ENCODE peak calls at places on chromosomes 1 and 21, in eight cellular contexts. N is kidney, D is GM23338, V is neural progenitor cell, K is bronchial epithelial cell, Y is HAP-1, O is left ventricle myocardium inferior, Z is colonic mucosa. P is an unnamed sample. For H3K36me3, the result is how much of the 10 kb centered on the place peaks cover.

GRCh38 chr1:53644909-53645689 is 93.9 kb downstream of the GLIS1 start:
- DNase-seq in K (no peak), Z (no peak), Y (no peak), N (peak), O (no peak), D (no peak), V (no peak), P (peak)

GRCh38 chr1:156106624-156107488 is 7.7 kb upstream of the LMNA start:
- DNase-seq in K (peak), Z (peak), O (no peak), N (no peak), V (peak), D (peak), Y (no peak), P (peak)

GRCh38 chr1:109898842-109899241 is 11.8 kb upstream of the CSF1 start:
- DNase-seq in N (no peak), Y (no peak), D (no peak), O (no peak), K (no peak), Z (no peak), V (no peak), P (no peak)

GRCh38 chr1:25140073-25140797 is 92.1 kb downstream of the SYF2 start:
- DNase-seq in K (peak), O (no peak), N (no peak), Y (no peak), V (no peak), D (no peak), Z (no peak), P (peak)

GRCh38 chr21:22791986-22792560 is 1793.9 kb downstream of the NCAM2 start:
- DNase-seq in V (peak), Y (peak), K (peak), N (no peak), O (no peak), Z (peak), D (peak), P (peak)

GRCh38 chr1:62621907-62622306 is 24.6 kb downstream of the ANGPTL3 start:
- DNase-seq in D (no peak), Y (no peak), N (peak), Z (no peak), K (peak), V (no peak), O (no peak), P (no peak)

GRCh38 chr1:147669475-147670318 is 627 bp downstream of the ACP6 start:
- DNase-seq in Z (peak), N (peak), K (peak), D (peak), Y (peak), O (peak), V (peak), P (peak)

GRCh38 chr1:46030876-46031660 is 101.4 kb downstream of the PIK3R3 start:
- DNase-seq in N (no peak), V (no peak), Y (no peak), D (no peak), Z (no peak), K (no peak), O (no peak), P (peak)

GRCh38 chr1:93690341-93690740 is 8.7 kb upstream of the BCAR3 start:
- DNase-seq in Y (no peak), Z (no peak), V (no peak), K (no peak), O (no peak), N (no peak), D (no peak), P (no peak)

GRCh38 chr1:175599212-175599681 is 144.1 kb downstream of the TNR start:
- DNase-seq in K (no peak), Z (no peak), N (no peak), Y (no peak), V (peak), O (no peak), D (peak), P (peak)

GRCh38 chr1:29603622-29604021 is 367.3 kb downstream of the PTPRU start:
- DNase-seq in V (no peak), O (no peak), K (no peak), Z (no peak), N (no peak), D (no peak), Y (no peak), P (no peak)

GRCh38 chr1:244836135-244836521 is 670 bp downstream of the COX20 start:
- DNase-seq in N (no peak), Y (peak), K (no peak), Z (peak), D (peak), O (no peak), V (peak), P (peak)

GRCh38 chr1:229563241-229563640 is 4.7 kb upstream of the ABCB10 start:
- DNase-seq in Y (no peak), D (peak), V (peak), Z (no peak), N (no peak), K (no peak), O (no peak), P (no peak)

GRCh38 chr1:3623441-3624150 is 1.2 kb upstream of the TPRG1L start:
- DNase-seq in K (no peak), N (peak), Y (no peak), O (no peak), V (no peak), Z (no peak), D (peak), P (no peak)

GRCh38 chr1:110734146-110734680 is 59.5 kb upstream of the KCNA3 start:
- DNase-seq in Z (no peak), N (no peak), V (no peak), K (no peak), D (no peak), O (no peak), Y (no peak), P (no peak)

GRCh38 chr1:210496063-210496462 is 167.4 kb downstream of the HHAT start:
- DNase-seq in K (no peak), V (no peak), N (no peak), Y (no peak), Z (no peak), D (no peak), O (peak), P (no peak)

GRCh38 chr1:47795102-47795501 is 202.1 kb downstream of the TRABD2B start:
- DNase-seq in K (no peak), Y (no peak), D (no peak), N (no peak), Z (no peak), O (no peak), V (no peak), P (no peak)

GRCh38 chr1:168497376-168497952 is 46.3 kb downstream of the XCL2 start:
- DNase-seq in V (no peak), Y (no peak), N (no peak), K (no peak), Z (no peak), D (no peak), O (no peak), P (no peak)

GRCh38 chr1:223711173-223711572 is 1.2 kb upstream of the CAPN2 start:
- DNase-seq in Y (no peak), V (no peak), O (no peak), Z (peak), K (peak), D (no peak), N (no peak), P (no peak)

GRCh38 chr1:160429125-160429551 is 28.8 kb downstream of the VANGL2 start:
- DNase-seq in Z (peak), N (no peak), O (no peak), K (no peak), D (no peak), V (no peak), Y (no peak), P (no peak)

GRCh38 chr1:28287315-28287714 is 28.0 kb downstream of the SESN2 start:
- DNase-seq in V (no peak), Z (no peak), Y (no peak), O (no peak), D (no peak), K (peak), N (peak), P (no peak)

GRCh38 chr1:77888429-77889239 is at the start of gene NEXN:
- DNase-seq in K (no peak), N (peak), D (peak), O (peak), Y (peak), Z (peak), V (peak), P (peak)

GRCh38 chr1:151457911-151458882 is 1.1 kb downstream of the POGZ start:
- DNase-seq in Y (peak), Z (peak), V (peak), N (peak), K (peak), D (peak), O (peak), P (peak)

GRCh38 chr1:14924455-14925325 is 228.9 kb upstream of the TMEM51 start:
- DNase-seq in O (peak), N (peak), Z (peak), V (peak), D (peak), K (no peak), Y (peak), P (peak)

GRCh38 chr21:31667141-31667540 is 7.6 kb downstream of the SOD1 start:
- DNase-seq in V (no peak), N (no peak), Z (no peak), Y (no peak), D (no peak), O (no peak), K (peak), P (no peak)

GRCh38 chr1:207309775-207310273 is 11.7 kb upstream of the CD55 start:
- DNase-seq in V (no peak), Y (peak), O (no peak), Z (no peak), D (peak), N (no peak), K (peak), P (no peak)

GRCh38 chr1:210633636-210634035 is 304.9 kb downstream of the HHAT start:
- DNase-seq in Y (no peak), V (no peak), D (no peak), N (no peak), Z (no peak), K (no peak), O (peak), P (no peak)

GRCh38 chr21:46038871-46039397 is 57.4 kb downstream of the COL6A1 start:
- DNase-seq in Y (no peak), O (peak), N (no peak), Z (no peak), D (no peak), V (no peak), K (no peak), P (peak)

DNA sequence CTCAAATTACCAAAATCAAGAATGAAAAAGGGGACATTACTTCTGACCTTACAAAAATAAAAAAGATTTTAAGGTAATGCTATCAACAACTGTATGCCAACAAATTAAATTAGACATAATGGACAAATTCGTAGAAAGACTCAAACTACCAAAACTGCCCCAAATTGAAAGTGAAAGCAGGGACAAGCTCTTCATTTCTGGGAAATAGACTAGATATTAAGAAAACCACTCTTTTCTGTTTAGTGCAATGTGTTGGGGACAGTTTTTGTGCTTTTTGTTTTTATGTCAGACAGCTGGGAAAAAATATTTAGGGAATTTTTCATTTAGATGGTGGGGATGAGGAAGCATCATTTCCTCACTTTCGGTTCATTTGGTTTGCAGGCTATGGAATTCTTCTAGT is 4.9 kb upstream of the GBP1 start:
- DNase-seq in Z (no peak), D (no peak), O (no peak), K (no peak), V (no peak), N (no peak), Y (no peak), P (no peak)
- H3K4me3 ChIP-seq in Z (peak), D (no peak), O (peak), K (no peak), V (no peak), N (peak), Y (no peak), P (no peak)

GRCh38 chr1:235168375-235168774 is 7.3 kb upstream of the RBM34 start:
- DNase-seq in Z (no peak), D (no peak), K (no peak), O (no peak), N (no peak), V (no peak), Y (no peak), P (no peak)

DNA sequence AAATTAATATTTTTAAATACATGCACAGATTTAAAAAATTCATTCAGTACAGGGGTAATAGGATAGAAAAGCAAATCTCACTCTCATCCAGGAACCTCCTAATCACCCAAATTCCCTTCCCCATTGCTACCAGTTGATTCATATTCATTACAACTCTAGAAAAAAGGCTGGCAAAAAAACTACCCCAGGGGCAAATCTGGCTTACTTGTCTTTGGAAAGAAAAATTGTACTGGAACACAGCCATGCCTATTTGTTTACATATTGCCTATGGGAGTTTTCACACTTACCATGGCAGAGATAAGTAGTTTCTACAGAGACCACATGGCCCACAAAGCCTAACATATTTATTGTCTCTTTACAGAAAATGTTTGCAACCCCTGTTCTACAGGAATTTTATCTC is 8.9 kb upstream of the RBM34 start:
- DNase-seq in Z (no peak), N (no peak), D (no peak), V (no peak), Y (no peak), K (peak), O (no peak), P (no peak)
- H3K36me3 ChIP-seq in Z (under half), N (under half), D (under half), V (under half), Y (under half), K (under half), O (half or more), P (under half)

GRCh38 chr1:21814981-21815583 is 3.0 kb downstream of the LDLRAD2 start:
- DNase-seq in D (no peak), O (no peak), K (no peak), V (no peak), Y (no peak), Z (no peak), N (no peak), P (peak)

GRCh38 chr1:21818661-21819060 is 6.6 kb downstream of the LDLRAD2 start:
- DNase-seq in Y (peak), D (peak), N (no peak), Z (peak), K (peak), O (peak), V (peak), P (peak)

GRCh38 chr1:21814241-21814918 is 2.3 kb downstream of the LDLRAD2 start:
- DNase-seq in D (peak), Y (peak), K (no peak), N (peak), V (peak), Z (no peak), O (no peak), P (peak)

GRCh38 chr1:21815724-21816311 is 3.8 kb downstream of the LDLRAD2 start:
- DNase-seq in K (no peak), N (no peak), O (no peak), D (no peak), Z (no peak), V (no peak), Y (no peak), P (peak)

DNA sequence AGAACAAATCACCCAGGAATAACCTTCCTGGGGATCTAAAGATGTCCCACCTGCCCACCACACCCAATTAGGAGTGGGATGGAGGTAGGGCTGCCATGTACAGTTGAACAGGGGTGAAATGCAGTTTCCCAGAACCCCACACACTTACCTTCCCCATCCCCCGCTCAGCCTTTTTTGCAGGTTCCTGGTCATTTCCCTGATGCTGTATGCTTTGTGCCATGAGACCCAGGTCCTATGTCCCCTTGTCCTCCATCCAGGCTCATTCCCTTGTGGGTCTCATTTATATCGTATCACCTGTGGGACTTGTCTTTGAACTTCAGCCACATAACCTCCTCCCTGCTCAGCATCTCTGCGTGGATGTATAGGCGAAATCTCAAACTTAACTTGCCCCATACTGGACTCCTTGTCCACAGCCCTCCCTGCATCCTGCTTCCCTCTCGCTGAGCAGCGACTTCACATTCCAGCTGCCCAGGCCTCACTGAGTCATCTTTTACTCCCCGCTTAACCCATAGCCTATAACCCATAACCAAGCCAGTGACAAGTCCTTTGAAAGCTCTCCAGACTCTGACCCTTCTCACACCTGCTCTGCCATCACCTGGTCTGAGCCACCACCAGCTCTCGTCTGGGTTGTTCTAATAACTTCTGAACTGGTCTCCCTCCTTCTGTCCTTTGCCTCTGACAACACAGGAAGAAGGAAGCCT is 4.7 kb downstream of the LDLRAD2 start:
- DNase-seq in Z (no peak), Y (no peak), K (peak), V (no peak), O (no peak), N (no peak), D (no peak), P (peak)
- H3K4me3 ChIP-seq in Z (no peak), Y (no peak), K (no peak), V (no peak), O (no peak), N (no peak), D (no peak), P (no peak)

DNA sequence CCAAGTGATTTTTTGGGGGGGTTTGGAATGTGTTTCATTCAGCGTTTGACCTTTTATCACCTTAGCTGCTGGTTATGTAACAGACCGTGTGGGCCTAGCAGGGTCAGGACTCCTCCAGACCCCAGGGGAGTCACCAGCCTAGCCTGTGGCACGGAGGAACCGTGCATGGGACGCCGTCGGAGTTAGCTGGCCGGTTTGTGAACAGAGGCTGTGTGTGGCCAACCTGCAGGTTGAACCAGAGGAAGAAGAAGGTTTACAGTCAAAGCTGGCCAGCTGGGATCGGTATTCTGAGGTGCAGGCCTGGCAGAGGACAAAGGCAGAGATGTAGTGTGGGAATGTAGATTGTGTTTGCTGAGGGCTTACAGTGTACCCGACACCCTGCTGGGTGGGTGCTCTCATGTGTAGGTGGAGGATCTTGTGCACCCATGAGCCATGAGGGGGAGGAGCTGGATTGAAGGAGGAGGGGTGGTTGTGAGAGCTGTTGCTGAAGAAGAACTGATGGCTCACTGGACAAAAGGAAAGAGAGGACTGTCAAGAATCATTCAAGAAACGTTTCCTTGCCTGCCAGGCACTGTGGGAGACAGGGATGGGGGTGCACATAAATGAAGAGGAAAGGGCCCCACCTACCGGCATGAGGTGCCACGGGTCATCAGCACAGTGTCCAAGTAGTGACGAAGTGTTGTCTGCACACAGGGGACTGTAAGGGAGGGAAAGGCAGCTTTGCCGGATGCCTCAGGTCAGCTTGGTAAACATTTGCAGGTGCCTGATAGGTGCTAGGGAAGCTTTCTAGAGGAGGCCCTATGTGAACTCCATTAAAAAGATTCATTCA is 40.0 kb upstream of the PWP2 start:
- DNase-seq in D (no peak), O (no peak), V (no peak), K (no peak), N (no peak), Z (no peak), Y (no peak), P (no peak)
- H3K36me3 ChIP-seq in D (under half), O (half or more), V (under half), K (under half), N (under half), Z (under half), Y (under half), P (under half)

GRCh38 chr1:234961468-234962339 is 166.9 kb downstream of the TOMM20 start:
- DNase-seq in N (no peak), Y (no peak), D (no peak), K (peak), V (no peak), Z (peak), O (no peak), P (no peak)
- H3K4me3 ChIP-seq in N (peak), Y (no peak), D (no peak), K (no peak), V (no peak), Z (no peak), O (peak), P (no peak)

GRCh38 chr1:158028956-158029355 is 35.5 kb downstream of the KIRREL1 start:
- DNase-seq in D (no peak), Y (no peak), V (no peak), K (peak), O (no peak), Z (no peak), N (no peak), P (no peak)
- H3K36me3 ChIP-seq in D (under half), Y (under half), V (under half), K (under half), O (under half), Z (under half), N (under half), P (under half)

DNA sequence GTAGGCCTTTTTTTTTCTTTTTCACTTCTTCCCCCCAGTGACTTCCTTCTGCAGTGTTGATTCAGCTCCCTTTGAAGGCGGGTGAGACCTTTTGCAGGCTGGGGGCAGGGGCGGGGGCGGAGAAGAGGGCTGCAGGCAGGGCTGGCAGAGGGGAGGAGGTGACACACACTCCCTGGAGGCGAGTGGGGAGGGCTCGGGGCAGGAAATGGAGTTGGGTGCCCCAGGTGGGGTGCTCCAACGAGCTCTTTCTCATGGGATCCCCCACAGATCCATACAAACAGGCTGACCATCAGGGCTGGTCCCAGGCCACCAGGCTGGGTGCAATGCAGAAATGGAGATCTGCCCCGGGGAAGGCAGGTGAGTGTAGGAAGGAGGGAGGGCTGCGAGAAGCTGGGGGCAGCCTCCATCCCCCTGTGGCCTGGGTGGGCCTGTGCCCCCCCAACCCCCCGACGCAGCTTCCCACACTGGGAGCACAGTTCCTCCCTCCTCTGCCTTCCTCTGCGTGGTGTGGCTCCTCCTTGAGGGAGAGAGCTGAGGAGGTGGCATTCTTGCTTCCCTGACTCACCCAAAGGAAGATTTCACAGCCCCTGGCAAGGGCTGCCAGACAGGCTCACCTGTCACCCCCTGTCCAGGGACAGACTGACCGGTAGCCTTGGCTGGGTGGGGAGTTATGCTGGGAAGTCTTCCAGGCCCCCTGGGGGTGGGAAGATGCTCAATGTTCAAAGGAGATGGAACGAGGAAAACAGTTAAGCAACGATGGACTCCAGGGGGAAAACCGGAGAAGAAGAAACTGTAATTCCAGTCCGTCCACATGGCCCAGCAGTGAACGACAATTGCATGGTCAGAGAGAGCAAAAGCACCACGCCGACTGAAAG is 7.1 kb upstream of the ITGB2 start:
- DNase-seq in Z (peak), O (peak), D (no peak), K (peak), N (peak), V (no peak), Y (no peak), P (peak)
- H3K4me3 ChIP-seq in Z (peak), O (peak), D (peak), K (no peak), N (no peak), V (no peak), Y (no peak), P (no peak)

GRCh38 chr21:42863504-42863870 is 15.9 kb downstream of the WDR4 start:
- DNase-seq in V (no peak), Y (no peak), D (no peak), Z (no peak), K (no peak), O (no peak), N (no peak), P (no peak)
- H3K36me3 ChIP-seq in V (under half), Y (half or more), D (under half), Z (under half), K (under half), O (under half), N (under half), P (under half)

P was measured in H7.